ENCODE peak calls at places on chromosomes 12 and 14, in four cellular contexts. B is thoracic aorta, W is fibroblast of mammary gland, C is heart left ventricle. F is an unnamed sample.
A peak's percentile ranks its signal among the peaks of the same experiment; 100 is the strongest.

GRCh38 chr14:71362920-71363584 is 455.8 kb downstream of the PCNX1 start:
- DNase-seq in B (no peak), W (peak; percentile 78), C (no peak), F (peak; percentile 80)

GRCh38 chr14:98370352-98370751 is 901.6 kb downstream of the BCL11B start:
- DNase-seq in B (no peak), W (no peak), C (no peak), F (no peak)

GRCh38 chr12:127750076-127750840 is 516.7 kb upstream of the TMEM132C start:
- DNase-seq in B (no peak), W (no peak), C (no peak), F (no peak)

GRCh38 chr12:55718020-55718419 is 2.2 kb upstream of the RDH5 start:
- DNase-seq in B (no peak), W (no peak), C (no peak), F (no peak)

GRCh38 chr14:100802766-100803693 is 22.9 kb upstream of the MEG3 start:
- DNase-seq in B (no peak), W (no peak), C (peak; percentile 8), F (no peak)

GRCh38 chr12:49501895-49502294 is 36.9 kb upstream of the KCNH3 start:
- DNase-seq in B (no peak), W (no peak), C (no peak), F (no peak)

GRCh38 chr14:94570440-94570839 is 9.2 kb downstream of the SERPINA4 start:
- DNase-seq in B (no peak), W (no peak), C (no peak), F (no peak)

GRCh38 chr12:32027684-32028355 is 68.6 kb downstream of the RESF1 start:
- DNase-seq in B (no peak), W (no peak), C (no peak), F (no peak)

GRCh38 chr12:12121022-12121421 is 50.3 kb downstream of the BCL2L14 start:
- DNase-seq in B (no peak), W (no peak), C (no peak), F (no peak)

GRCh38 chr12:93425736-93426363 is 15.9 kb downstream of the UBE2N start:
- DNase-seq in B (no peak), W (no peak), C (no peak), F (no peak)

DNA sequence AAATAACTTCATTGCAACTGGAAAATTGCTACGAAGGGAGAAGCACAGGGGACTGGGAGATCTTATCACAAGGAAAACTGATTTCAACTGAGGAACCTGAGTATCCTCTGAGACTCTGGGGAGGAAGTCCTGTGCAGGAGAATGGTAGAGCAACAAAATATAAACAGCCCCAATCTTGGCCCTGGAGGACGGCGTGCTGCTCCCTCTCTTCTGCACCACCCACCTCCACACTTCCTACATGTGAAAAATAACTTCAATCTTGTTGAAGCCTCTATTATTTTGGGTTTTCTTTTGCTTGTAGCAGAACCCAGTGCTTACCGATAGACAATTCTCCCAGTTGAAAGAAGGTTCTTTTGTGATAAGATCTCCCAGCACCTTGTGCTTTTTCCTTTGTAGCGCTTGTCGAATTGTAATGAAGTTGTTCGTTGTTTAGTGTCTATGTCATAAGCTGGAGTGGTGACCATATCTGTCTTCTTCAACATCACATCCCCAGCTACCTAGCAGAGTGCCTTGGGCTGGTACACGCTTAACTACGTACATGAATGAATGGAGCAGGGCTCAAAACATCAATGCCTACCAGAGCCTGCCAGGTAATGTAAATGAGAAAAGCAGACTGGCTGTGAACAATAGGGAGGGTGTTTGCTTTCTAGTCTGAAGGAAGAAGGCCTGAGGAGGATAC is 2.8 kb upstream of the CD4 start:
- DNase-seq in B (no peak), W (no peak), C (no peak), F (no peak)
- H3K4me3 ChIP-seq in B (no peak overlapping the region), W (no peak overlapping the region), C (no peak overlapping the region), F (no peak overlapping the region)

GRCh38 chr12:4910502-4911315 is 1.0 kb downstream of the KCNA1 start:
- DNase-seq in B (no peak), W (no peak), C (no peak), F (peak; percentile 5)
- H3K4me3 ChIP-seq in B (peak overlapping the region; percentile 75), W (peak overlapping the region; percentile 15), C (peak overlapping the region; percentile 42), F (peak overlapping the region; percentile 41)

DNA sequence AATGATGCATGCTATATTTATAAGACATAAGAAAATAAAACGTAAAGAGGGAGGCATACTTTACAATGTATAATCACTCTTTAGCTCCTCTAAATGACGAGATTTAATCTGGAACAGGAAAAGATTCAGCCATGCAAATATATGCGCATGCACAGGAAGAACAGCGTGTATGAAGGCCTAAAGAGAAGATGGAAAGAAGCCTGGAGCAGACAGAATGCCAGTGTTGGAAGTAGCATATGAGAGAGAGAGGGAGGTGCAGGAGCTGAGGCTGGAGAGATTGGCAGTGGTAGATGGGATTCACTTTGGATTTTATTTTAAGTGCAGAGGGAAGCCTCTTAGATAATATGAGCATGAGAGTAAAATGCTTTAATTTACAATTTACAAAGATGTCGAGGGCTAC is 410.9 kb downstream of the TMTC2 start:
- DNase-seq in B (no peak), W (no peak), C (no peak), F (no peak)
- H3K4me3 ChIP-seq in B (no peak overlapping the region), W (no peak overlapping the region), C (no peak overlapping the region), F (no peak overlapping the region)

GRCh38 chr12:105270671-105271255 is 34.8 kb upstream of the APPL2 start:
- DNase-seq in B (no peak), W (no peak), C (no peak), F (no peak)

GRCh38 chr12:105272152-105272551 is 36.2 kb upstream of the APPL2 start:
- DNase-seq in B (no peak), W (no peak), C (no peak), F (no peak)

GRCh38 chr12:105272814-105273416 is 36.9 kb upstream of the APPL2 start:
- DNase-seq in B (no peak), W (no peak), C (no peak), F (no peak)

GRCh38 chr12:105273601-105274000 is 37.6 kb upstream of the APPL2 start:
- DNase-seq in B (no peak), W (no peak), C (no peak), F (no peak)

GRCh38 chr12:105271364-105271763 is 35.4 kb upstream of the APPL2 start:
- DNase-seq in B (no peak), W (no peak), C (no peak), F (no peak)
- H3K4me3 ChIP-seq in B (no peak overlapping the region), W (no peak overlapping the region), C (no peak overlapping the region), F (no peak overlapping the region)

GRCh38 chr14:77660754-77661153 is 44.3 kb upstream of the SPTLC2 start:
- DNase-seq in B (no peak), W (no peak), C (no peak), F (no peak)
- H3K4me3 ChIP-seq in B (no peak overlapping the region), W (no peak overlapping the region), C (no peak overlapping the region), F (no peak overlapping the region)

GRCh38 chr14:67263499-67264149 is 22.4 kb downstream of the PALS1 start:
- DNase-seq in B (no peak), W (peak; percentile 61), C (no peak), F (peak; percentile 30)
- H3K4me3 ChIP-seq in B (no peak overlapping the region), W (no peak overlapping the region), C (no peak overlapping the region), F (no peak overlapping the region)

GRCh38 chr12:122063691-122064033 is 14.9 kb upstream of the MLXIP start:
- DNase-seq in B (no peak), W (no peak), C (no peak), F (no peak)

GRCh38 chr12:122064780-122065588 is 13.6 kb upstream of the MLXIP start:
- DNase-seq in B (no peak), W (peak; percentile 94), C (peak; percentile 85), F (peak; percentile 82)

GRCh38 chr12:122064034-122064777 is 14.3 kb upstream of the MLXIP start:
- DNase-seq in B (no peak), W (peak; percentile 98), C (peak; percentile 93), F (peak; percentile 90)

GRCh38 chr12:122067966-122068365 is 10.6 kb upstream of the MLXIP start:
- DNase-seq in B (no peak), W (peak; percentile 58), C (no peak), F (no peak)

DNA sequence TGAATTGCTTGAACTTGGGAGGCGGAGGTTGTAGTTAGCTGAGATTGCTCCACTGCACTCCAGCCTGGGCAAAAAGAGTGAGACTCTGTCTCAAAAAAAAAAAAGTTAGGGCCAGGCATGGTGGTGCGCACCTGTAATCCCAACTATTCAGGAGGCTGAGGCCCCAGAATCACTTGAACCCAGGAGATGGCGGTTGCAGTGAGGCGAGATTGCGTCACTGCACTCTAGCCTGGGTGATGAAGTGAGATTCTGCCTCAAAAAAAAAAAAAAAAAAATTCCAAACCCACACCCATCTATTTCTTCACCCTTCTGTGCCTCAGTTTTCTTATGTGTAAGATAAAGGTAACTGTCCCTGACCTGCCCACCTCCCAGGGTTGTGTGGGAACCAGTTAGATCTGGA is 11.0 kb upstream of the MLXIP start:
- DNase-seq in B (no peak), W (no peak), C (no peak), F (no peak)
- H3K4me3 ChIP-seq in B (peak overlapping the region; percentile 1), W (no peak overlapping the region), C (no peak overlapping the region), F (no peak overlapping the region)

DNA sequence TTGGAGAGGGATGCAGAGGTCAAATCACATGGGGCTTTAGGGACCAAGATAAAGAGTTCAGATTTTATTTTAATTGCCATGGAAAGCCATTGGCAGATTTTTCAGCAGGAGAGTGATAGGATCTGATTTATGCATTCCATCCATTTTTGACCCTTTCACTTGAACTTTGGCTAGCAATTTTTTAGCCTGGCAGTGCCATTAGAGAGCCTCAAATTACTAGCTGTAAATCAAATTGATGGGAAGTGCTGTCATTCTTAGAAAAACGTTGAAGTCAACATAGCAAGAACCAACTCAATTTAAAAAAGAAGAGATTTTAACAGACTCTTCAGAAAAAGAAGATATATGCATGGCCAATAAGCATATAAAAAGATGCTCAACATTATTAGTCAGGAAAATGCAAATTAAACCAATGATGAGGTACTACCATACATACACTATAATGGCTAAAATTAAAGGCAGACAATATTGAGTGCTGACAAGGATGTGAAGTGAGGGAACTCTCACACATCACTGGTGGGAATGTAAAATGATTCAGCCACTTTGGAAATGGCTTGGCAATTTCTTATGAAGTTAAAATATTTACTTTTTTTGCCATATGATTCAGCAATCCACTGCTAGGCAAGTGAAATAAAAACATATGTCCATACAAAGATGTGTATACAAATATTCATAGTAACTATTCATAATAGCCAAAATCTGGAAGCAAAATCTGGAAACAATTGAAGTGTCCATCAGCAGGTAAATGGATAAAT is 89.7 kb downstream of the PTCSC3 start:
- DNase-seq in B (no peak), W (peak; percentile 24), C (no peak), F (peak; percentile 65)
- H3K4me3 ChIP-seq in B (no peak overlapping the region), W (no peak overlapping the region), C (no peak overlapping the region), F (no peak overlapping the region)

F was measured in AG10803.